ENCODE peak calls at places on chromosomes 1 and 21, in six cellular contexts. L, R, U, A, K and Y are unnamed samples.

GRCh38 chr1:64499966-64500365 is 30.0 kb downstream of the CACHD1 start:
- DNase-seq in U (no peak), K (no peak), L (no peak), R (no peak), A (no peak), Y (no peak)

GRCh38 chr1:51607676-51608075 is 9.2 kb upstream of the OSBPL9 start:
- DNase-seq in L (no peak), K (no peak), U (no peak), A (no peak), R (no peak), Y (no peak)

GRCh38 chr1:224592636-224593579 is 23.2 kb upstream of the CNIH3 start:
- DNase-seq in L (no peak), K (no peak), U (peak), R (no peak), A (no peak), Y (peak)

GRCh38 chr1:83508485-83509151 is 490.3 kb downstream of the TTLL7 start:
- DNase-seq in K (peak), R (no peak), A (no peak), U (no peak), L (no peak), Y (no peak)

GRCh38 chr1:39646232-39647081 is 7.0 kb upstream of the HEYL start:
- DNase-seq in R (peak), L (peak), K (no peak), U (no peak), A (no peak), Y (no peak)

GRCh38 chr1:200179781-200180160 is 152.3 kb downstream of the NR5A2 start:
- DNase-seq in R (no peak), U (no peak), K (no peak), L (no peak), A (no peak), Y (no peak)

GRCh38 chr21:45938811-45939520 is 42.6 kb upstream of the COL6A1 start:
- DNase-seq in A (no peak), L (no peak), K (no peak), U (no peak), R (no peak), Y (no peak)

GRCh38 chr1:230542054-230542453 is 100.2 kb upstream of the COG2 start:
- DNase-seq in U (no peak), A (no peak), L (no peak), R (no peak), K (no peak), Y (no peak)

GRCh38 chr21:35316933-35317332 is 267.8 kb upstream of the RUNX1 start:
- DNase-seq in R (no peak), U (no peak), K (no peak), L (no peak), A (no peak), Y (no peak)

GRCh38 chr1:241074507-241074906 is 282.5 kb downstream of the RGS7 start:
- DNase-seq in L (no peak), U (no peak), R (no peak), K (no peak), A (no peak), Y (peak)

GRCh38 chr21:35257413-35257812 is 208.3 kb upstream of the RUNX1 start:
- DNase-seq in L (no peak), A (no peak), U (no peak), R (peak), K (no peak), Y (no peak)

GRCh38 chr1:53320646-53321045 is 7.2 kb downstream of the LRP8 start:
- DNase-seq in U (no peak), K (no peak), R (no peak), L (no peak), A (no peak), Y (no peak)

GRCh38 chr1:150974580-150975478 is at the start of gene CERS2:
- DNase-seq in A (peak), R (peak), K (peak), L (peak), U (peak), Y (peak)

GRCh38 chr1:159960721-159961381 is 6.8 kb upstream of the SLAMF9 start:
- DNase-seq in L (no peak), U (no peak), R (peak), A (no peak), K (no peak), Y (peak)

GRCh38 chr21:15221799-15222386 is 157.1 kb upstream of the NRIP1 start:
- DNase-seq in K (no peak), A (no peak), R (peak), U (no peak), L (peak), Y (peak)

GRCh38 chr21:36450511-36450910 is 29.4 kb downstream of the CLDN14 start:
- DNase-seq in U (no peak), R (no peak), K (no peak), L (no peak), A (no peak), Y (peak)

GRCh38 chr1:37238376-37239224 is 204.3 kb upstream of the GRIK3 start:
- DNase-seq in L (peak), K (no peak), A (no peak), R (no peak), U (no peak), Y (peak)

GRCh38 chr21:45295576-45296365 is 8.1 kb upstream of the POFUT2 start:
- DNase-seq in L (no peak), A (no peak), K (no peak), R (peak), U (no peak), Y (peak)

GRCh38 chr1:8858112-8858668 is 20.3 kb downstream of the ENO1 start:
- DNase-seq in A (no peak), U (no peak), R (no peak), L (no peak), K (no peak), Y (peak)

DNA sequence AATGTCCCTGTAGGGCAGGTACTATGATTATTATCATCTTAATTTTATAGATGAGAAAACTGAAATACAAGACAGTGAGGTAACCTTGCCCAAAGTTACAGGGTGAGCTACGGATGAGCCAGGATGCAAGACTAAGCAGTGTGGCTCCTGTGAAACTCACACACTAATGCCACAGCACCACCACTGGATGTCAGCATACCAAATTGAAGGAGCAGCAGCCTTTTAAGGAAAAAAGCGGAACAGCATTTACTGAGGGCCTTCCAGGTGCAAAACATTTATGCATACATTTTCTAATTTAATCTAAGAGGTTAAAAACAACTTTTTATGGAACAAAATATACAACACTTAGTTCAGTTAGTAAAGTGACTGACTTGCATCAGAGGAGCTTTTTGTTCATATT is 41.7 kb downstream of the SEC16B start:
- DNase-seq in R (no peak), L (no peak), A (no peak), K (no peak), U (no peak), Y (no peak)
- TF ChIP-seq POLR2A in R (no peak), L (no peak), A (no peak), K (no peak), U (no peak), Y (no peak)

GRCh38 chr1:42816600-42817439 is at the start of the genes ERMAP and SVBP:
- DNase-seq in U (peak), L (peak), R (peak), A (peak), K (peak), Y (peak)
- TF ChIP-seq POLR2A in U (no peak), L (peak), R (peak), A (no peak), K (peak), Y (peak)

GRCh38 chr1:1079408-1080121 is 5.5 kb upstream of the RNF223 start:
- DNase-seq in U (peak), K (peak), R (peak), L (peak), A (no peak), Y (peak)
- TF ChIP-seq POLR2A in U (no peak), K (no peak), R (no peak), L (peak), A (no peak), Y (no peak)

GRCh38 chr1:25905680-25906643 is at the start of gene STMN1:
- DNase-seq in R (peak), U (peak), K (peak), A (peak), L (peak), Y (peak)
- TF ChIP-seq POLR2A in R (peak), U (peak), K (peak), A (no peak), L (peak), Y (peak)

DNA sequence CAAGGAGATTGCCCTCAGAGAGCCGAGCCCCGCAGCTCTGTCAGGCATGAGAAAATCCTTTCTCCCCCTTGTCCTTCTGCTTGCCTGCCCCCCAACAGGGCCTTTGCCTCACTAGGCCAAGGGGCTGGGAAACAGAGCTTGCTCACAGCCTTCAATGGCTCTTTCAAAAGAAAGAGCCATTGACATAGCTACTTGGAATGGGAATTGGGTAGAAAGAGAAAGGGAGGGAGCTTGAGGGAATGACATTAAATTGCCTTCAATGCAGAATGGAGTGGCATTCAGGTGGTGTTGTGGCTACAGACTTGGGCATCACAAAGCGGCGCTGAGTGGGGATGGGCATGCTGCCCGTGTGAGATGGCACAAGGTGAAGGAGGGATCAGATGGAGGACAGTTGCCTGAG is 13.2 kb downstream of the SYT11 start:
- DNase-seq in K (no peak), U (no peak), L (no peak), R (no peak), A (no peak), Y (no peak)
- TF ChIP-seq POLR2A in K (no peak), U (no peak), L (no peak), R (no peak), A (no peak), Y (no peak)